ENCODE peak calls at places on chromosomes 3 and 15, in eight cellular contexts. Z is PC-3; N is HCT116; T is adrenal gland; C is heart right ventricle; A is CD8-positive, alpha-beta T cell; I is right lobe of liver; R is PC-9. K is an unnamed sample. For H3K4me1, the result is how much of the 10 kb centered on the place peaks cover.

GRCh38 chr3:70180664-70181063 is 131.8 kb downstream of the MDFIC2 start:
- DNase-seq in Z (no peak), N (no peak), T (no peak), C (no peak), A (no peak), I (no peak), R (no peak), K (no peak)

GRCh38 chr3:173465112-173465511 is 67.6 kb downstream of the NLGN1 start:
- DNase-seq in Z (peak), N (no peak), T (no peak), C (no peak), A (no peak), I (no peak), R (no peak), K (no peak)

GRCh38 chr15:63338170-63338569 is 43.5 kb downstream of the CA12 start:
- DNase-seq in Z (peak), N (no peak), T (no peak), C (no peak), A (no peak), I (no peak), R (peak), K (no peak)

GRCh38 chr3:46293991-46294833 is 52.0 kb downstream of the CCR3 start:
- DNase-seq in Z (no peak), N (no peak), T (no peak), C (no peak), A (no peak), I (no peak), R (no peak), K (no peak)

GRCh38 chr3:12940854-12941253 is 99.5 kb upstream of the RPL32 start:
- DNase-seq in Z (no peak), N (no peak), T (no peak), C (no peak), A (no peak), I (no peak), R (no peak), K (no peak)

GRCh38 chr15:29514931-29515330 is 245.3 kb upstream of the NSMCE3 start:
- DNase-seq in Z (no peak), N (no peak), T (no peak), C (no peak), A (no peak), I (no peak), R (no peak), K (no peak)

GRCh38 chr3:150251187-150251592 is 156.9 kb upstream of the TSC22D2 start:
- DNase-seq in Z (no peak), N (no peak), T (no peak), C (no peak), A (no peak), I (peak), R (no peak), K (no peak)

GRCh38 chr15:44501768-44502366 is 35.1 kb upstream of the EIF3J start:
- DNase-seq in Z (peak), N (peak), T (no peak), C (no peak), A (no peak), I (no peak), R (no peak), K (no peak)

GRCh38 chr3:10742031-10742671 is 73.9 kb upstream of the SLC6A11 start:
- DNase-seq in Z (no peak), N (no peak), T (no peak), C (no peak), A (no peak), I (no peak), R (no peak), K (no peak)

GRCh38 chr3:32500880-32501784 is 1.5 kb downstream of the CMTM6 start:
- DNase-seq in Z (no peak), N (no peak), T (no peak), C (no peak), A (no peak), I (peak), R (no peak), K (no peak)

GRCh38 chr3:149534671-149535394 is 60.3 kb downstream of the TM4SF4 start:
- DNase-seq in Z (no peak), N (no peak), T (no peak), C (no peak), A (no peak), I (no peak), R (no peak), K (no peak)

GRCh38 chr3:128845119-128845518 is 34.3 kb upstream of the ACAD9 start:
- DNase-seq in Z (no peak), N (no peak), T (no peak), C (no peak), A (no peak), I (no peak), R (no peak), K (no peak)

GRCh38 chr3:195757371-195757770 is 36.6 kb downstream of the MUC20 start:
- DNase-seq in Z (no peak), N (no peak), T (no peak), C (no peak), A (no peak), I (no peak), R (no peak), K (no peak)

GRCh38 chr3:149507491-149508324 is 33.2 kb downstream of the TM4SF4 start:
- DNase-seq in Z (no peak), N (no peak), T (no peak), C (no peak), A (no peak), I (peak), R (no peak), K (no peak)

GRCh38 chr3:56157693-56158092 is 310.6 kb downstream of the ERC2 start:
- DNase-seq in Z (peak), N (no peak), T (peak), C (no peak), A (no peak), I (peak), R (peak), K (no peak)

GRCh38 chr3:195587824-195588223 is 4.1 kb upstream of the APOD start:
- DNase-seq in Z (no peak), N (no peak), T (no peak), C (no peak), A (no peak), I (no peak), R (no peak), K (no peak)

GRCh38 chr3:2847062-2847841 is 262.9 kb downstream of the IL5RA start:
- DNase-seq in Z (no peak), N (no peak), T (no peak), C (no peak), A (no peak), I (no peak), R (no peak), K (no peak)

GRCh38 chr3:188590556-188590955 is 436.6 kb downstream of the LPP start:
- DNase-seq in Z (no peak), N (no peak), T (no peak), C (no peak), A (no peak), I (no peak), R (no peak), K (no peak)

GRCh38 chr3:188595890-188596376 is 442.0 kb downstream of the LPP start:
- DNase-seq in Z (peak), N (no peak), T (no peak), C (no peak), A (no peak), I (no peak), R (no peak), K (no peak)

GRCh38 chr3:188598872-188599271 is 444.9 kb downstream of the LPP start:
- DNase-seq in Z (no peak), N (no peak), T (no peak), C (no peak), A (no peak), I (no peak), R (no peak), K (no peak)

GRCh38 chr3:188589056-188589455 is 435.1 kb downstream of the LPP start:
- DNase-seq in Z (no peak), N (no peak), T (no peak), C (no peak), A (no peak), I (no peak), R (no peak), K (no peak)

DNA sequence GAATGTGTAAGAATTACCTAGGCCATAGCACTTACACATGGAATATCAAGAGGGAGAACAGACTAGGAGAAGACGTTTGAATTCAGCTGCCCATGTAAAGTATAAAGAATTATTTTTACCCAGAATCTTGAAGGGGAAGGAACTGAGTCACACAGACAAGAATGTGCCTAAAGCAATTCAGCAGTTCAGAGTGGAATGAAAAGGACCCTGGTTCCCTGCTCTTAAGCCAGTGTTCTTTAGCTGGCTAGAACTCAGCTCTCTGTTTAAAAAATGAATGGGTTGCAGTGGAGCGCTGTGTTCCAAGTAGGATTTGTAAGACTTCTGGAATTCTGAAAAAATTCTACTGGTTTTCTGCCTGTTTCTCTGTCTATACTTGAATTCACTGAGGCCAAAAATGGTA is 440.2 kb downstream of the LPP start:
- DNase-seq in Z (peak), N (no peak), T (no peak), C (no peak), A (no peak), I (no peak), R (peak), K (no peak)
- H3K4me3 ChIP-seq in Z (peak), N (no peak), T (no peak), C (no peak), A (no peak), I (no peak), R (no peak), K (no peak)

DNA sequence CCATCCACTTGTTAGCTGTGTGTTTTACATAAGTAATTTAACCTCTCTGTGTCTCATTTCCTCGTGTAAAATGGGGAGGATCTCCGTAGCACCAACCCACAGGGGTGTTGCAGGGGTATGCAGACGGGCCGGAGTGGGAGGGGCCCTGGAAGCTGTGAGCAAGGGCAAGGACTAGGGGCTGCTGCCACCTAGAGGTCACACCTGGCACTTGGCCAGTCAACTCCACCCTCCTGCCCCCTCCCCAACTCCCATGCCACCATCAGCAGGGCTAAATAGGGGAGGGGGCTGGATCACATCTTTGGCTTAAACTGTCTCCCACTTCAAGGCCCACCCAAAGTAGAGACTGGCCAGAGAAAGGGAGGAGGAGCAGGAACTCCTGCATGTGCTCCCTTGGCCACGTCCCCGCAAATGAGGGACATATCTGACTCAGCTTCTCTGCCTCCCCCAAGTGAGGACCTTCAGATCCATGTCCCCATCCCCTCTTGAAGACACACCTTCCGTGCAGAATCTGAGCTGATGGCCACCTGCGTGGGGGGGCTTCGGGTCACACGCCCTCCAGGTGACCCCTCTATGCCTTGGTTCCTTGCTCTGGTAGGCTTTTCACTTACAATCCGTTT is 2.6 kb downstream of the CCDC9B start:
- DNase-seq in Z (peak), N (peak), T (no peak), C (peak), A (peak), I (peak), R (peak), K (peak)
- H3K4me1 ChIP-seq in Z (half or more), N (under half), T (under half), C (half or more), A (under half), I (under half), R (half or more), K (under half)

GRCh38 chr15:98648654-98649537 is 557 bp downstream of the IGF1R start:
- DNase-seq in Z (peak), N (no peak), T (peak), C (peak), A (peak), I (peak), R (no peak), K (peak)
- TF ChIP-seq CTCF in Z (no peak), N (peak), T (no peak), C (no peak), A (no peak), I (no peak), R (no peak), K (no peak)

DNA sequence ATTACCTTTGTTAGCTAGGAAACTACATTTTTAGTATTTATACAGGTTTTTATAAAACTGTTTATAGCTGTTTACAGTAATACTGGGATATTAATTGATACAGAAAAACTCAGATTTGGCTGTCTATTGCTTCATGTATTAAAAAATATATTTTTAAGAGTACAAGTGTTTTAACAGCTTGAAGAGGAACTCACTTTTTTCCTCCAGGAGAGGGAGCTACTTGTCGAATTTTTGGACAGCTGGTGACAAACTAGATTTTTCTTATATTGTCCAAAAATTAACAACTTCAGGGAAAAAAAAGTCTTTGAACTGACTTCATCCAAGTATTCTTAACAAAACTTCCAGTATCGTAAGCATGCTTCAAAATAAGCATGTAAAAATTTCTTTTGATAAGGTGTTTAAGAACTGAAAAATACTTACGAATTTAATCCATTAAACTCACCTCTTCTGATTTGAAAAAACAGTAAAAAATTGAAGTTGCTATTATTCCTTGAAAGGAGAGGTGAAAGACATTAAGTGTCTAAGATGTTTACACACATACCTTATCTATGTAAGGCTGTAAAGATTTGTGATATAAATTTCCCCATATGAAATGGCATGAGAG is 4.0 kb downstream of the DIPK2A start:
- DNase-seq in Z (peak), N (no peak), T (no peak), C (no peak), A (no peak), I (no peak), R (no peak), K (no peak)
- H3K4me3 ChIP-seq in Z (peak), N (no peak), T (no peak), C (peak), A (no peak), I (no peak), R (peak), K (no peak)

DNA sequence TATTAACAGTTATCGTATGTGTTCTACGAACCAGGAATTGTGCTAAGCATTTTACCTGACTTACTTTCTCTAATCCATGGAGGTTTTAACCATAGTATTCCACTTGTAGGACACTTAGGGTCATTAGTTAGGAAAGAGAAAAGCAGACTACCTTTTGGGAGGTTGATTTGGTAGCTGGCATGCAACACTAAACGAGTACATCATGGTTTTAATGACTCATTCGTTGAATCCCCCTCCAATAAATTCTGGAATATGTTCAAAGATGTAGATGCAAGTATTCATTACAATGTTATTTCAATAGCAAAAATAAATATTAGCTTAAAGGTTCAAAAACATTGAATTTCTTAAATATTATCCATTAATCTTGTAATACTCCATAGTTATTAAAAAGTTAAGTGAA is 162.5 kb downstream of the FMN1 start:
- DNase-seq in Z (peak), N (no peak), T (no peak), C (no peak), A (no peak), I (no peak), R (no peak), K (no peak)
- H3K4me1 ChIP-seq in Z (under half), N (under half), T (under half), C (under half), A (under half), I (under half), R (under half), K (under half)

GRCh38 chr3:123877965-123878364 is 6.2 kb downstream of the MYLK start:
- DNase-seq in Z (no peak), N (no peak), T (no peak), C (no peak), A (no peak), I (no peak), R (no peak), K (no peak)

GRCh38 chr3:123878807-123879206 is 5.3 kb downstream of the MYLK start:
- DNase-seq in Z (no peak), N (no peak), T (no peak), C (no peak), A (no peak), I (no peak), R (no peak), K (no peak)

GRCh38 chr3:123877466-123877865 is 6.7 kb downstream of the MYLK start:
- DNase-seq in Z (no peak), N (no peak), T (no peak), C (no peak), A (no peak), I (no peak), R (no peak), K (no peak)

GRCh38 chr3:123880998-123881561 is 3.1 kb downstream of the MYLK start:
- DNase-seq in Z (peak), N (peak), T (no peak), C (no peak), A (no peak), I (peak), R (no peak), K (no peak)

GRCh38 chr3:123876858-123877257 is 7.3 kb downstream of the MYLK start:
- DNase-seq in Z (peak), N (no peak), T (no peak), C (no peak), A (no peak), I (no peak), R (no peak), K (no peak)
- TF ChIP-seq CTCF in Z (peak), N (peak), T (no peak), C (no peak), A (no peak), I (no peak), R (no peak), K (no peak)

GRCh38 chr15:51678081-51678480 is 3.2 kb upstream of the SCG3 start:
- DNase-seq in Z (peak), N (no peak), T (no peak), C (no peak), A (no peak), I (no peak), R (no peak), K (no peak)

GRCh38 chr15:51677453-51677852 is 3.9 kb upstream of the SCG3 start:
- DNase-seq in Z (no peak), N (no peak), T (no peak), C (no peak), A (no peak), I (no peak), R (no peak), K (no peak)

GRCh38 chr15:51680316-51680715 is 987 bp upstream of the SCG3 start:
- DNase-seq in Z (no peak), N (no peak), T (no peak), C (no peak), A (no peak), I (no peak), R (no peak), K (no peak)

GRCh38 chr15:51681303-51681963 is at the start of gene SCG3:
- DNase-seq in Z (peak), N (peak), T (peak), C (peak), A (peak), I (peak), R (no peak), K (peak)
- H3K4me3 ChIP-seq in Z (no peak), N (no peak), T (no peak), C (no peak), A (no peak), I (no peak), R (no peak), K (no peak)

GRCh38 chr3:50605901-50606326 is 5.7 kb downstream of the CISH start:
- DNase-seq in Z (no peak), N (no peak), T (no peak), C (peak), A (no peak), I (peak), R (peak), K (no peak)
- H3K4me1 ChIP-seq in Z (under half), N (under half), T (under half), C (half or more), A (half or more), I (under half), R (under half), K (under half)

GRCh38 chr3:14398801-14399114 is 3.6 kb upstream of the SLC6A6 start:
- DNase-seq in Z (no peak), N (no peak), T (no peak), C (no peak), A (no peak), I (no peak), R (no peak), K (no peak)
- TF ChIP-seq CTCF in Z (no peak), N (no peak), T (no peak), C (no peak), A (no peak), I (no peak), R (no peak), K (no peak)

K was measured in Peyer's patch.